ENCODE peak calls at places on chromosomes 5 and 9, in five cellular contexts. R is IMR-90, V is GM12878, B is ovary, A is coronary artery. L is an unnamed sample.

GRCh38 chr5:6745706-6746217 is 32.5 kb downstream of the TENT4A start:
- DNase-seq in R (peak; percentile 79), B (peak; percentile 16), A (no peak), V (no peak), L (peak; percentile 86)

GRCh38 chr9:105116047-105116868 is 128.2 kb upstream of the SLC44A1 start:
- DNase-seq in R (no peak), V (no peak), A (no peak), B (no peak), L (no peak)

GRCh38 chr5:1314564-1314982 is 19.7 kb upstream of the TERT start:
- DNase-seq in B (no peak), A (no peak), R (no peak), V (no peak), L (no peak)

GRCh38 chr9:111720170-111720569 is 58.8 kb downstream of the GNG10 start:
- DNase-seq in B (no peak), R (peak; percentile 7), A (no peak), V (no peak), L (peak; percentile 11)

GRCh38 chr5:77397686-77398300 is 94.3 kb downstream of the WDR41 start:
- DNase-seq in V (no peak), A (no peak), R (no peak), B (no peak), L (no peak)

GRCh38 chr5:58462623-58463230 is 2.8 kb upstream of the PLK2 start:
- DNase-seq in V (no peak), A (no peak), B (peak; percentile 49), R (peak; percentile 72), L (peak; percentile 82)

GRCh38 chr9:14312721-14313377 is 1.1 kb downstream of the NFIB start:
- DNase-seq in V (no peak), B (peak; percentile 45), A (no peak), R (no peak), L (peak; percentile 29)

GRCh38 chr9:4855861-4856260 is 63.1 kb downstream of the RCL1 start:
- DNase-seq in B (peak; percentile 41), R (peak; percentile 78), V (no peak), A (peak; percentile 78), L (peak; percentile 62)

GRCh38 chr5:75007537-75007847 is 44.9 kb downstream of the GCNT4 start:
- DNase-seq in B (no peak), V (no peak), R (peak; percentile 81), A (no peak), L (peak; percentile 90)

GRCh38 chr5:1073239-1074102 is 38.4 kb downstream of the SLC12A7 start:
- DNase-seq in V (no peak), A (no peak), R (no peak), B (no peak), L (no peak)

GRCh38 chr9:114059047-114059803 is 18.9 kb downstream of the AMBP start:
- DNase-seq in B (peak; percentile 16), A (peak; percentile 91), V (no peak), R (no peak), L (peak; percentile 24)

GRCh38 chr9:95010431-95010838 is 283.9 kb downstream of the AOPEP start:
- DNase-seq in R (no peak), V (no peak), B (no peak), A (no peak), L (no peak)

GRCh38 chr5:121890297-121890858 is 38.7 kb downstream of the FTMT start:
- DNase-seq in V (no peak), B (no peak), A (no peak), R (no peak), L (no peak)

GRCh38 chr5:64746446-64746845 is 22.0 kb downstream of the SREK1IP1 start:
- DNase-seq in V (no peak), B (no peak), A (no peak), R (peak; percentile 41), L (no peak)

GRCh38 chr9:111922324-111923013 is 25.9 kb downstream of the UGCG start:
- DNase-seq in B (no peak), R (no peak), A (no peak), V (no peak), L (no peak)

GRCh38 chr5:37103302-37103701 is 145.9 kb downstream of the CPLANE1 start:
- DNase-seq in V (no peak), R (no peak), A (no peak), B (no peak), L (no peak)

GRCh38 chr5:22541037-22541436 is 312.1 kb downstream of the CDH12 start:
- DNase-seq in A (no peak), B (no peak), R (no peak), V (no peak), L (no peak)

GRCh38 chr9:132761602-132762001 is 91.3 kb downstream of the GTF3C4 start:
- DNase-seq in V (no peak), A (no peak), R (no peak), B (no peak), L (no peak)

GRCh38 chr9:108153391-108153790 is 663.8 kb upstream of the KLF4 start:
- DNase-seq in V (no peak), A (no peak), B (no peak), R (no peak), L (no peak)

GRCh38 chr5:87169300-87169991 is 98.2 kb upstream of the RASA1 start:
- DNase-seq in A (no peak), V (no peak), B (no peak), R (peak; percentile 41), L (no peak)

GRCh38 chr9:137486141-137486490 is 27.0 kb upstream of the NSMF start:
- DNase-seq in B (no peak), R (no peak), V (no peak), A (no peak), L (no peak)

GRCh38 chr9:116873937-116874900 is 187.1 kb downstream of the TRIM32 start:
- DNase-seq in B (no peak), A (no peak), V (no peak), R (no peak), L (no peak)

GRCh38 chr9:706606-707451 is 134.7 kb upstream of the DMRT1 start:
- DNase-seq in B (peak; percentile 78), A (peak; percentile 92), R (peak; percentile 75), V (no peak), L (peak; percentile 76)

GRCh38 chr9:6907772-6908381 is 150.1 kb downstream of the KDM4C start:
- DNase-seq in R (peak; percentile 55), V (no peak), B (no peak), A (no peak), L (peak; percentile 73)

GRCh38 chr9:87206064-87206661 is 258.9 kb upstream of the GAS1 start:
- DNase-seq in B (no peak), A (no peak), R (peak; percentile 85), V (no peak), L (peak; percentile 79)

GRCh38 chr5:80083115-80083890 is 48.2 kb downstream of the THBS4 start:
- DNase-seq in B (peak; percentile 57), V (no peak), R (peak; percentile 72), A (peak; percentile 31), L (peak; percentile 79)

GRCh38 chr9:77876091-77876490 is 155.5 kb downstream of the GNAQ start:
- DNase-seq in R (no peak), A (no peak), B (no peak), V (no peak), L (peak; percentile 29)

GRCh38 chr9:112489039-112489546 is 2.5 kb downstream of the KIAA1958 start:
- DNase-seq in R (no peak), B (no peak), V (no peak), A (no peak), L (no peak)

GRCh38 chr5:94709277-94709676 is 90.8 kb downstream of the SLF1 start:
- DNase-seq in B (no peak), A (no peak), V (no peak), R (no peak), L (no peak)

GRCh38 chr9:127133739-127134167 is 11.3 kb upstream of the ANGPTL2 start:
- DNase-seq in R (peak; percentile 91), V (no peak), A (peak; percentile 83), B (peak; percentile 82), L (peak; percentile 88)

GRCh38 chr9:131578778-131579504 is 33.6 kb downstream of the PRRT1B start:
- DNase-seq in V (peak; percentile 16), A (no peak), B (no peak), R (no peak), L (peak; percentile 7)

GRCh38 chr9:14323969-14324366 is 10.0 kb upstream of the NFIB start:
- DNase-seq in A (no peak), B (no peak), V (no peak), R (no peak), L (no peak)

GRCh38 chr9:128987800-128988199 is 40.3 kb downstream of the NUP188 start:
- DNase-seq in V (no peak), R (peak; percentile 80), A (no peak), B (no peak), L (peak; percentile 74)

GRCh38 chr5:180233729-180234128 is 24.7 kb upstream of the RASGEF1C start:
- DNase-seq in V (no peak), A (no peak), B (no peak), R (no peak), L (no peak)

DNA sequence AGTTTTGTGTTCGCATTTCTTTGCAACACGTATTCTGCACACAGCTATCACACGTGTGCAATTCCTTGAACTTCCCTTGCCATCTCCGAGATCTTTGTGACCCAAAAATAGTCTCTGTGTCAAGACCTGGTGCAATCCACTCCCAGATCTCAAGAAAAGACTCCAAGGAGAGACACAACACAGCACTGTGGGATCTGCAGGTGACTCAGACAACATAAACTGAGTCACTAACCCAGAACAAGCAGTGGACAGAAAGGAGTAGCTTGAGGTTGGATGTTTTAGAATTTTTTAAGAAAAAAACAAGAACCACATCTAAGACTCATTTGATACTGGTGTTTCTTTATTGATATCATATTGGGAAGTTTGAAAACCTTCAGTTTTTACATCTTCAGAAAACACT is 396.9 kb downstream of the AGTPBP1 start:
- DNase-seq in V (no peak), R (no peak), B (no peak), A (no peak), L (no peak)
- H3K4me3 ChIP-seq in V (no peak overlapping the region), R (no peak overlapping the region), B (no peak overlapping the region), A (no peak overlapping the region), L (no peak overlapping the region)

GRCh38 chr5:108617467-108618435 is 129.9 kb upstream of the FER start:
- DNase-seq in V (no peak), R (no peak), B (no peak), A (no peak), L (no peak)
- TF ChIP-seq CTCF in V (no peak), R (no peak), B (no peak), A (no peak), L (no peak)

GRCh38 chr5:141001854-141002666 is 35.8 kb downstream of the PCDHAC2 start:
- DNase-seq in V (no peak), R (no peak), A (no peak), B (no peak), L (no peak)

GRCh38 chr5:140996055-140996454 is 29.8 kb downstream of the PCDHAC2 start:
- DNase-seq in A (no peak), B (no peak), V (no peak), R (no peak), L (no peak)

GRCh38 chr5:141001466-141001853 is 35.2 kb downstream of the PCDHAC2 start:
- DNase-seq in R (no peak), A (no peak), B (no peak), V (no peak), L (no peak)

GRCh38 chr5:141002667-141002965 is 36.3 kb downstream of the PCDHAC2 start:
- DNase-seq in V (no peak), B (no peak), R (no peak), A (no peak), L (no peak)

GRCh38 chr5:140998921-140999410 is 32.7 kb downstream of the PCDHAC2 start:
- DNase-seq in R (no peak), V (no peak), B (no peak), A (no peak), L (no peak)
- H3K4me3 ChIP-seq in R (no peak overlapping the region), V (no peak overlapping the region), B (no peak overlapping the region), A (no peak overlapping the region), L (no peak overlapping the region)

GRCh38 chr9:16028516-16028915 is 475.7 kb downstream of the CCDC171 start:
- DNase-seq in B (no peak), R (peak; percentile 44), V (no peak), A (no peak), L (peak; percentile 55)
- TF ChIP-seq CTCF in B (no peak), R (no peak), V (no peak), A (no peak), L (peak; percentile 25)